ENCODE peak calls at places on chromosomes 16 and 17, in seven cellular contexts. R is right lobe of liver, C is ovary, S is gastrocnemius medialis, Y is body of pancreas, D is transverse colon, W is prostate gland. J is an unnamed sample.
A peak's percentile ranks its signal among the peaks of the same experiment; 100 is the strongest.

GRCh38 chr17:35368086-35368824 is 5.2 kb downstream of the SLFN11 start:
- DNase-seq in W (no peak), D (peak; percentile 46), R (no peak), S (no peak), C (no peak), Y (no peak), J (peak; percentile 31)

GRCh38 chr16:2596747-2597559 is 59.1 kb downstream of the PDPK1 start:
- DNase-seq in C (no peak), W (no peak), S (no peak), R (no peak), Y (peak; percentile 7), D (no peak), J (no peak)

GRCh38 chr17:63382136-63382535 is 64.0 kb downstream of the CYB561 start:
- DNase-seq in Y (no peak), D (no peak), S (no peak), C (no peak), W (no peak), R (no peak), J (no peak)

GRCh38 chr16:50547944-50548658 is at the start of gene NKD1:
- DNase-seq in S (peak; percentile 23), W (peak; percentile 68), D (peak; percentile 74), Y (peak; percentile 78), R (peak; percentile 80), C (peak; percentile 86), J (peak; percentile 71)

GRCh38 chr16:12158428-12158827 is 181.9 kb downstream of the SNX29 start:
- DNase-seq in D (no peak), S (no peak), R (no peak), W (no peak), Y (no peak), C (no peak), J (no peak)

GRCh38 chr17:20073056-20073979 is 64.2 kb downstream of the SPECC1 start:
- DNase-seq in C (peak; percentile 59), Y (peak; percentile 23), D (peak; percentile 38), R (no peak), W (no peak), S (peak; percentile 35), J (peak; percentile 69)

GRCh38 chr16:30570621-30571443 is 682 bp downstream of the ZNF688 start:
- DNase-seq in D (no peak), S (no peak), W (peak; percentile 22), R (peak; percentile 52), C (peak; percentile 70), Y (peak; percentile 28), J (no peak)

GRCh38 chr17:77516902-77517301 is 376.1 kb downstream of the SEC14L1 start:
- DNase-seq in Y (no peak), W (no peak), C (no peak), D (no peak), S (no peak), R (no peak), J (no peak)

GRCh38 chr17:22142091-22142490 is 449.8 kb downstream of the KCNJ18 start:
- DNase-seq in W (no peak), Y (no peak), S (no peak), R (no peak), C (no peak), D (no peak), J (no peak)

GRCh38 chr16:64417711-64418227 is 704.1 kb downstream of the CDH11 start:
- DNase-seq in R (no peak), W (no peak), Y (no peak), S (no peak), D (no peak), C (no peak), J (no peak)

GRCh38 chr17:36544320-36545092 is at the start of gene GGNBP2:
- DNase-seq in R (peak; percentile 94), Y (peak; percentile 90), W (peak; percentile 89), D (peak; percentile 93), C (peak; percentile 93), S (peak; percentile 85), J (peak; percentile 97)

GRCh38 chr17:50558955-50559614 is 1.4 kb upstream of the CACNA1G start:
- DNase-seq in W (no peak), C (peak; percentile 68), R (no peak), Y (no peak), D (no peak), S (no peak), J (no peak)

GRCh38 chr16:12147681-12148479 is 171.3 kb downstream of the SNX29 start:
- DNase-seq in Y (no peak), W (no peak), R (no peak), S (no peak), D (no peak), C (no peak), J (peak; percentile 43)

GRCh38 chr17:50279181-50279526 is 4.9 kb downstream of the TMEM92 start:
- DNase-seq in R (no peak), C (no peak), D (no peak), W (no peak), S (no peak), Y (no peak), J (no peak)

GRCh38 chr17:54439816-54440215 is 460.8 kb upstream of the TOM1L1 start:
- DNase-seq in R (no peak), S (no peak), Y (no peak), D (no peak), C (no peak), W (no peak), J (no peak)

GRCh38 chr16:66691234-66691633 is 5.3 kb downstream of the CMTM4 start:
- DNase-seq in C (no peak), R (no peak), Y (no peak), S (no peak), D (no peak), W (no peak), J (no peak)

GRCh38 chr16:50246299-50247122 is 19.8 kb upstream of the ADCY7 start:
- DNase-seq in C (no peak), Y (peak; percentile 22), W (no peak), R (no peak), S (no peak), D (no peak), J (peak; percentile 75)

GRCh38 chr17:65594585-65594940 is 33.1 kb upstream of the AXIN2 start:
- DNase-seq in R (no peak), Y (no peak), D (no peak), C (no peak), W (no peak), S (no peak), J (no peak)

DNA sequence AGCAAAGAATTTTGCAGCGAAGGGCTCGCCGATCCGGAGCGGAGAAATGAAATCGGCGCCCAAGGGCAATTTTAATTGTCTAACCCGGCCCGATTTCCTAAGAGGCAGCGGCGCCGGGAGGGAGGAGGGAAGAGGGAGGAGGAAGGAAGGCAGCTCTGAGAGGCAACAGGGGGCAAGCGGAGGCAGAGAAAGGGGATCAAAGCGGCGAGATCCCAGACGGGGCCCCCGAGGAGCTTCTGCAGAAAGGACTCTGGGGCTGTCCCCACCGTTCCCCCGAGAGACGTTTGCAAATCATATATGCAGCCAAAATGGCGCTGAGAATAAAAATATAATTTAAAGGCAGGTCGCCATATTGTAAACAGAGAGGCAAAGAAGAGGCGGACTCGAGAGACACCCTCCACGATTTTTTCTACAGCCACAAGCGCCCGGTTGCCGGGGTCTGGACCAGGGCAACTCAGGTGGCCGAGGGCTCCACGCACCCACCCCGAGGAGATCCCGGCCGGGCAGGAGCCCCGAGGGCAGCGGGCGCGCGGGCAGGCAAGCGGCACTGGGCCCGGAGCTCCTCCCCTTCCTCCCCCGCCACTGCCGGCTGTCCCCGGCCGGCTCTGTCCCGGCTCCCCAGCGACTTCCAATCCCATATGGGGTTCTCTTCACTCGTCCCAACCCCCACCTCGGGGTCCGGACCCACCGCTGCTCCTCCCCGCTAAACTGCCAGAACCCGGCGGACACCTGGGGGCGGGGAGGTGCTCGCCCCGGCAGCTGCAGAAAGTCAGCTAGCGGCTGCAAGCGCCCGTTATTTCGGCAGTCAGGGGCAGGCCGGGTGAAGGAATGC is 1.9 kb downstream of the PHF12 start:
- DNase-seq in S (peak; percentile 45), Y (peak; percentile 61), R (peak; percentile 79), W (peak; percentile 63), D (peak; percentile 67), C (peak; percentile 65), J (peak; percentile 68)
- TF ChIP-seq POLR2A in S (peak; percentile 17), Y (peak; percentile 68), R (peak; percentile 22), W (no peak), D (peak; percentile 40), C (no peak), J (no peak)

DNA sequence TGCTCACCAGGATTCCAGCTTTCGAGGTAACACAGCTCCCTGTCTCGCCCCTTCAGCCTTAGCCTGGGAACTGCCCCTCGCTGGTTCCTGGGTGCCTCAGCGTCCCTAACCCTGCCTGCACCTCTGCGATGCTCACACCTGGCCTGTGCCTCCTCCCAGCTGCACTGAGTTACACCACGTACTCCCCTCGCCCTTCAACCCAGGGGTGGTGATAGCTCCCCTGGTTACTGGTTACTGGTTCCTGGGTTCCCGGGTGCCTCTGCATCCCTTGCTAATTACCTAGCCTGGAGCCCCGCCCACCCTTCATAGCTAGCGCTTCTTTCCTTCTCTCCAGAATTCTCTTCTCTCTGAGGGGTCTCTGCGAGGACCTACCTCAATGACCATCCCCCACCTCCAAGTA is 65.3 kb upstream of the PLCG2 start:
- DNase-seq in S (no peak), R (no peak), W (no peak), C (no peak), D (no peak), Y (no peak), J (no peak)
- H3K27me3 ChIP-seq in S (no peaks in the 10 kb centered on the region), R (no peaks in the 10 kb centered on the region), W (no peaks in the 10 kb centered on the region), C (no peaks in the 10 kb centered on the region), D (no peaks in the 10 kb centered on the region), Y (no peaks in the 10 kb centered on the region), J (no peaks in the 10 kb centered on the region)

DNA sequence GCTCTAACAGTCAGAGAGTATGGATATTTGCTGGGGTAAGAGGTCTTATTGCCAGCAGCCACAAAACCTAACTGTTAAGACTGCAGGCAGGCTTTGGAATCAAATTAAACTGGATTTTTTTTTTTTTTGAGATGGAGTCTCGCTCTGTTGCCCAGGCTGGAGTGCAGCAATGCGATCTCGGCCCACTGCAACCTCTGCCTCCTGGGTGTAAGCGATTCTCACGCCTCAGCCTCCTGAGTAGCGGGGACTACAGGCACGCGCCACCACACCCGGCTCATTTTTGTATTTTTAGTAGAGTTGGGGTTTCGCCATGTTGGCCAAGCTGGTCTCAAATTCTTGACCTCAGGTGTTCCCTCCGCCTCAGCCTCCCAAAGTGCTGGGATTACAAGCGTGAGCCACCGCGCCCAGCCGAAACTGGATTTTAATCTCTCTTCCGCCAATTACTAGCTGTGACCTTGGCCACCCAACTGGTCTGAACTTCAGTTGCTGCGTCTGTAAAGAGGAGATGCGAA is 889 bp downstream of the MRPL10 start:
- DNase-seq in Y (no peak), S (no peak), C (no peak), R (no peak), D (no peak), W (no peak), J (no peak)
- H3K4me3 ChIP-seq in Y (peak overlapping the region; percentile 58), S (peak overlapping the region; percentile 92), C (peak overlapping the region; percentile 52), R (peak overlapping the region; percentile 86), D (peak overlapping the region; percentile 84), W (peak overlapping the region; percentile 87), J (peak overlapping the region; percentile 86)

GRCh38 chr17:7575481-7575883 is 4.0 kb upstream of the CD68 start:
- DNase-seq in S (no peak), C (no peak), R (no peak), D (no peak), Y (no peak), W (no peak), J (no peak)

GRCh38 chr17:7572338-7572587 is 7.2 kb upstream of the CD68 start:
- DNase-seq in W (no peak), R (no peak), D (no peak), C (no peak), S (no peak), Y (no peak), J (no peak)

GRCh38 chr17:7574176-7574953 is 5.1 kb upstream of the CD68 start:
- DNase-seq in S (no peak), W (no peak), D (no peak), C (no peak), Y (no peak), R (no peak), J (no peak)

GRCh38 chr17:7572588-7573323 is 6.7 kb upstream of the CD68 start:
- DNase-seq in D (peak; percentile 100), C (peak; percentile 99), W (peak; percentile 100), R (peak; percentile 100), S (peak; percentile 99), Y (peak; percentile 100), J (peak; percentile 99)

GRCh38 chr17:7573324-7574080 is 5.9 kb upstream of the CD68 start:
- DNase-seq in C (peak; percentile 91), R (peak; percentile 89), S (peak; percentile 89), W (peak; percentile 89), Y (peak; percentile 89), D (peak; percentile 91), J (peak; percentile 92)
- TF ChIP-seq POLR2A in C (peak; percentile 16), R (peak; percentile 22), S (peak; percentile 9), W (peak; percentile 57), Y (no peak), D (peak; percentile 5), J (no peak)

J was measured in heart left ventricle.